ENCODE peak calls at places on chromosomes 1 and 21, in five cellular contexts. J, N, B, W and M are unnamed samples.

GRCh38 chr1:163974120-163974519 is 584.9 kb upstream of the PBX1 start:
- DNase-seq in J (no peak), N (no peak), B (no peak), W (peak; percentile 24), M (no peak)

GRCh38 chr1:14443164-14443787 is 155.2 kb upstream of the KAZN start:
- DNase-seq in J (no peak), N (peak; percentile 7), B (no peak), W (peak; percentile 17), M (peak; percentile 34)

GRCh38 chr21:42113926-42114409 is 42.9 kb downstream of the UMODL1 start:
- DNase-seq in J (no peak), N (no peak), B (no peak), W (peak; percentile 59), M (no peak)

GRCh38 chr1:246591504-246591903 is 25.2 kb downstream of the CNST start:
- DNase-seq in J (no peak), N (no peak), B (no peak), W (no peak), M (no peak)

GRCh38 chr1:232933026-232933425 is 17.4 kb upstream of the NTPCR start:
- DNase-seq in J (no peak), N (no peak), B (no peak), W (no peak), M (no peak)

GRCh38 chr1:231776006-231776707 is 149.6 kb downstream of the DISC1 start:
- DNase-seq in J (no peak), N (no peak), B (no peak), W (peak; percentile 94), M (peak; percentile 70)

GRCh38 chr1:231016234-231016633 is 23.8 kb downstream of the FAM89A start:
- DNase-seq in J (no peak), N (no peak), B (no peak), W (no peak), M (no peak)

GRCh38 chr1:110118636-110119396 is 6.6 kb downstream of the UBL4B start:
- DNase-seq in J (no peak), N (no peak), B (no peak), W (peak; percentile 41), M (no peak)

DNA sequence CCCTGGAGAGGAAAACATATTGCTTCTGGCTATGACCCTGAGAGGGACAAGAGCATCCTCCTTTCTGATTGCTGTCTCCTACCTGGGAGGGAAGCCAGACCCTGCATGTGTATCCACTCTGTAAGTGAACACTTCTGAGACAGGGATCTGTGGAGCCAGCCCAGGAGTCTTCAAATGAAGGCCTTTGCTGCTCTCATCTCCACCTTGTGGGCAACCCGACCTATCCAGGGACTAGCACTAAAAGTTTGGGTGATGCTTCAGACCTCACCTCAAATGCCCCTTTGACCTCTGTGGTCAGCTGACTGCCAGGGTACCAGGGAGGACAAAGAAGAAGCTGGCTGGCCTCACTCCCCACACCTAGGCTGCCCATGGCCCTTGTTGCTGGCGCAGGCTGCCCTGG is 64.7 kb downstream of the KCND3 start:
- DNase-seq in J (no peak), N (no peak), B (no peak), W (no peak), M (no peak)
- TF ChIP-seq CTCF in J (no peak), N (no peak), B (no peak), W (no peak), M (no peak)

GRCh38 chr1:78617615-78618026 is 2.6 kb upstream of the IFI44L start:
- DNase-seq in J (peak; percentile 32), N (peak; percentile 90), B (peak; percentile 62), W (peak; percentile 90), M (peak; percentile 87)

GRCh38 chr1:78619803-78620579 is at the start of gene IFI44L:
- DNase-seq in J (peak; percentile 27), N (no peak), B (peak; percentile 35), W (peak; percentile 85), M (peak; percentile 80)

GRCh38 chr1:78619029-78619428 is 1.2 kb upstream of the IFI44L start:
- DNase-seq in J (no peak), N (no peak), B (no peak), W (no peak), M (no peak)

GRCh38 chr1:78622548-78622947 is 2.3 kb downstream of the IFI44L start:
- DNase-seq in J (no peak), N (no peak), B (no peak), W (no peak), M (no peak)

GRCh38 chr1:78619446-78619802 is 824 bp upstream of the IFI44L start:
- DNase-seq in J (no peak), N (no peak), B (no peak), W (peak; percentile 15), M (no peak)
- H3K4me3 ChIP-seq in J (peak overlapping the region; percentile 61), N (no peak overlapping the region), B (peak overlapping the region; percentile 31), W (peak overlapping the region; percentile 54), M (peak overlapping the region; percentile 33)

DNA sequence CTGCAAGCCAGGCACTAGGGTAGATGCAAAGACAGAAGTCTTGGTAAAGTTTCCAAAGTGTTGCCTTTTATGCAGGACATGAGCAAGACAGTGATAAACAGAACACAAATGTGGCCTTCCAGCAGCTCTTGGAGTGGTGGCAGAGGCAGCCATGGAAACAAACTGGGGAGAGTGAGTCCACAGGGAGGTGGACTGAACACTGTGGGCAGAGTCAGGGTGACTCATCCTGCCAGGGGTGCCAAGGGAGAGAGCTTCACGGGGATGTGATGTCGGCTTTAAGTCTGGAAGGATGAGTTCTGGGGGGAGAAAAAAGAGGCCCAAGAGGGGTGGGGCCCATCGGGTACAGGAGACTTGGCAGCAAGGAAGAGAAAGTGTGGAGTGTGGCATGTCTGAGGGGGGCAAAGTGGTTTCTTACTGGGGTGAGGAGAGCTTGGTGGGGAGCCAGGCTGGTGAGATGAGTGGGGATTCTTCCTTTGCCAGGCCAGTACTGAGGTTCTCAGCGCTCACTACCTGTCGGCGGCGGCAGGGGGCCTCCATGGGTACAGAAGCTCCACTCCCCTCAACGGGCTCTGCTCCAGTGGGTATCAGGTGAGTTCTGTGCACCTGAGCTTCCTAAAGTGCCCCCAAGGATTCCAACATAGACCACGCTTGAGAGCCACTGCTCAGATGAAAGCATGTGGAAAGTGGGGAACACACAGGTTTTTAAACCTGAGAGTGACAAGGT is 41.8 kb downstream of the KIAA0040 start:
- DNase-seq in J (no peak), N (no peak), B (no peak), W (peak; percentile 44), M (peak; percentile 29)
- TF ChIP-seq CTCF in J (no peak), N (no peak), B (no peak), W (no peak), M (peak; percentile 1)

DNA sequence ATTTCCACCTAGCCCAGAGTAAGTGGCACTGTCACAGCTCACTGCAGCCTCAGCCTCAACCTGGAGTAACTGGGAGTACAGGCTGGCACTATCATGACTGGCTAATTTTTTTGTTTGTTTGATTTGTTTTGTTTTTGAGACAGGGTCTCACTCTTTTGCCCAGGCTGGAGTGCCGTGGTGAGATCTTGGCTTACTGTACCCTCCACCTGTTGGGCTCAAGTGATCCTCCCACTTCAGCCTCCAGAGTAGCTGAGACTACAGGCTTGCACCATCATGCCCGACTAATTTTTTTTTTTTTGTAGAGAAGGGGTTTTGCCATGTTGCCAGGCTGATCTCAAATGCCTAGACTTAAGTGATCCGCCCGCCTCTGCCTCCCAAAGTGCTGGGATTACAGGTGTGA is 2.5 kb downstream of the UCK2 start:
- DNase-seq in J (no peak), N (no peak), B (no peak), W (no peak), M (no peak)
- H3K4me3 ChIP-seq in J (no peak overlapping the region), N (peak overlapping the region; percentile 89), B (no peak overlapping the region), W (peak overlapping the region; percentile 86), M (no peak overlapping the region)

GRCh38 chr1:107202007-107202406 is 61.2 kb downstream of the NTNG1 start:
- DNase-seq in J (no peak), N (no peak), B (no peak), W (no peak), M (no peak)

GRCh38 chr1:107195476-107195875 is 54.6 kb downstream of the NTNG1 start:
- DNase-seq in J (no peak), N (no peak), B (no peak), W (no peak), M (peak; percentile 8)

GRCh38 chr1:107198581-107198980 is 57.7 kb downstream of the NTNG1 start:
- DNase-seq in J (no peak), N (no peak), B (no peak), W (peak; percentile 46), M (peak; percentile 35)

DNA sequence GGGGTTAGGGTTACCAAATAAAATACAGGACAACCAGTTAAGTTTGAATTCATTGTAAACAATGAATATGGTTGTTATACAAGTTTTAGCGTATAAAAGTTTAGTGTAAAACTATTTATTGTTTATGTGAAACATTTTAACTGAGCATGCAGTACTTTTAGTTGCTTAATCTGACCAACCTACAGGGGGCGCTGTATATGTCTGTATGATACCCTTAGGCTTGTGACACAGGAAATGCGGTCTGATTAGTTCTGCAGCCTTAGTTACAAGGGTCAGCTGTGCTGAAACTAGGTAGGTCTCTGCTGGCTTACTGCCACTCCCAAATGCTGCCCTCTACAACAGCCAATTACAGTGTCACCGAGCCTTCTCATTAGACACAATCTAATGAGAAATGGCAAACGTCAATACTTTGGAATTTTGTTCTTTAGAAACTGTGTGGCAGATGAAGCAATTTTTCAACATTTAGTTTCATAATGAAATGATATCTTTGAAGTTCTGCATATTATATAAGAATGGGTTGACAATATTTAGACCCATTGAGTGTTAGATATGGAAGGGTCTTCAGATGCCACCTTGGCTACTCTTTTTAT is 56.2 kb downstream of the NTNG1 start:
- DNase-seq in J (no peak), N (peak; percentile 72), B (no peak), W (no peak), M (no peak)
- TF ChIP-seq CTCF in J (no peak), N (peak; percentile 82), B (no peak), W (peak; percentile 52), M (peak; percentile 38)

GRCh38 chr1:21045351-21045750 is 131.3 kb downstream of the EIF4G3 start:
- DNase-seq in J (no peak), N (no peak), B (no peak), W (peak; percentile 46), M (no peak)
- H3K4me3 ChIP-seq in J (no peak overlapping the region), N (no peak overlapping the region), B (no peak overlapping the region), W (no peak overlapping the region), M (no peak overlapping the region)